ENCODE peak calls at places on chromosomes 13 and 19, in four cellular contexts. K is stomach, O is transverse colon, B is breast epithelium. C is an unnamed sample.

GRCh38 chr19:13026478-13026999 is 31.3 kb downstream of the NFIX start:
- DNase-seq in K (peak), B (no peak), O (peak), C (no peak)

GRCh38 chr19:2477732-2478191 is 1.8 kb downstream of the GADD45B start:
- DNase-seq in K (no peak), O (peak), B (no peak), C (no peak)

GRCh38 chr19:3503036-3503572 is 2.6 kb upstream of the DOHH start:
- DNase-seq in O (no peak), K (no peak), B (no peak), C (no peak)

GRCh38 chr13:30615851-30616311 is 1.8 kb upstream of the USPL1 start:
- DNase-seq in O (no peak), B (no peak), K (no peak), C (no peak)

GRCh38 chr13:28753208-28753892 is 34.6 kb upstream of the SLC46A3 start:
- DNase-seq in K (peak), B (peak), O (peak), C (no peak)

GRCh38 chr13:30932481-30933333 is at the start of gene TEX26:
- DNase-seq in B (no peak), K (no peak), O (no peak), C (no peak)

GRCh38 chr13:43543331-43543730 is 243.4 kb downstream of the ENOX1 start:
- DNase-seq in B (no peak), K (no peak), O (no peak), C (no peak)

GRCh38 chr19:47573076-47574026 is at the start of gene ZNF541:
- DNase-seq in B (peak), O (peak), K (peak), C (peak)

GRCh38 chr19:47351545-47351944 is 2.4 kb downstream of the DHX34 start:
- DNase-seq in B (no peak), O (no peak), K (no peak), C (no peak)

GRCh38 chr13:31725841-31726240 is 13.5 kb upstream of the RXFP2 start:
- DNase-seq in O (no peak), B (no peak), K (no peak), C (no peak)

GRCh38 chr13:37954191-37954590 is 84.6 kb upstream of the TRPC4 start:
- DNase-seq in O (no peak), K (no peak), B (no peak), C (no peak)

GRCh38 chr13:100941377-100941776 is 266.8 kb upstream of the TMTC4 start:
- DNase-seq in K (no peak), O (no peak), B (no peak), C (no peak)

GRCh38 chr13:100941811-100942361 is 267.3 kb upstream of the TMTC4 start:
- DNase-seq in O (no peak), K (no peak), B (no peak), C (no peak)

GRCh38 chr13:100946588-100946987 is 272.0 kb upstream of the TMTC4 start:
- DNase-seq in K (no peak), O (no peak), B (no peak), C (no peak)

GRCh38 chr13:100944791-100945345 is 270.3 kb upstream of the TMTC4 start:
- DNase-seq in O (no peak), K (no peak), B (no peak), C (no peak)
- TF ChIP-seq POLR2AphosphoS5 in O (no peak), K (no peak), B (no peak), C (no peak)

DNA sequence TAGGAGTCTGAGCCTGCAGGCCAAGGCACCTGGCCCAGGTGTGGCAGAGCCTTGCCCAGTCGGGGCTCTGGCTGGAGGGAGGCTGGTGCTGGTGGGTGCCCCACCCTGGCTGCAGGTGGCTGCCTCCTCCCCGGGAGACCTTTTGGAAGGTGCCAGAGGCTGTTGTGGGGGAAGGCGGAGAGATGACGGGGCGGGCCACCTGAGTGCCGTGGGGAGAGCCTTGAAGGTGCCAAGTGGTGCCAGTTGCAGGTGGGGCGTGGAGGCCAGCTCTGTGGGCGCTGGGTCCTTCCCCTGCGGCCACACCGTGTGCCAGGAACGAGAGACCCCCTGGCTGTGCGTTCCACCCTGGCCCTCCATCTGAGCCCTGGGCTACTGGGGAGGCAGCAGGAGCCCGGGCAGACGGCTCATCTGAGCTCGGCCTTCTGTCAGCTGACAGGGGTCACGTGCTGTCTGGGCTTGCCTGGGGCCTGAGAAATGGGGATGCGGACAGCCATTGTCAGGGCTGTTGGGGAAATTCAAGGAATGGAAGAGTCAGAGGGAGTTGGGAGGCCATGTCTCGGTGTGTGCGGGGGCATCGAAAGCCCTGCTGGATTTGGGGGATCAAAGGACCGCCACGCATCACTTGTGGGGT is 20.9 kb downstream of the CEBPA start:
- DNase-seq in K (no peak), O (no peak), B (no peak), C (no peak)
- TF ChIP-seq POLR2AphosphoS5 in K (no peak), O (no peak), B (no peak), C (no peak)

GRCh38 chr19:6536138-6536671 is 5.4 kb downstream of the TNFSF9 start:
- DNase-seq in K (peak), O (peak), B (peak), C (peak)
- TF ChIP-seq POLR2AphosphoS5 in K (no peak), O (no peak), B (no peak), C (peak)

GRCh38 chr19:802497-802887 is 5.2 kb downstream of the PTBP1 start:
- DNase-seq in B (no peak), K (no peak), O (no peak), C (no peak)

GRCh38 chr19:802888-803561 is 5.8 kb downstream of the PTBP1 start:
- DNase-seq in K (no peak), B (no peak), O (no peak), C (no peak)

GRCh38 chr19:800360-801029 is 3.2 kb downstream of the PTBP1 start:
- DNase-seq in K (peak), O (peak), B (peak), C (no peak)

GRCh38 chr19:801861-802496 is 4.7 kb downstream of the PTBP1 start:
- DNase-seq in K (peak), O (no peak), B (peak), C (no peak)

DNA sequence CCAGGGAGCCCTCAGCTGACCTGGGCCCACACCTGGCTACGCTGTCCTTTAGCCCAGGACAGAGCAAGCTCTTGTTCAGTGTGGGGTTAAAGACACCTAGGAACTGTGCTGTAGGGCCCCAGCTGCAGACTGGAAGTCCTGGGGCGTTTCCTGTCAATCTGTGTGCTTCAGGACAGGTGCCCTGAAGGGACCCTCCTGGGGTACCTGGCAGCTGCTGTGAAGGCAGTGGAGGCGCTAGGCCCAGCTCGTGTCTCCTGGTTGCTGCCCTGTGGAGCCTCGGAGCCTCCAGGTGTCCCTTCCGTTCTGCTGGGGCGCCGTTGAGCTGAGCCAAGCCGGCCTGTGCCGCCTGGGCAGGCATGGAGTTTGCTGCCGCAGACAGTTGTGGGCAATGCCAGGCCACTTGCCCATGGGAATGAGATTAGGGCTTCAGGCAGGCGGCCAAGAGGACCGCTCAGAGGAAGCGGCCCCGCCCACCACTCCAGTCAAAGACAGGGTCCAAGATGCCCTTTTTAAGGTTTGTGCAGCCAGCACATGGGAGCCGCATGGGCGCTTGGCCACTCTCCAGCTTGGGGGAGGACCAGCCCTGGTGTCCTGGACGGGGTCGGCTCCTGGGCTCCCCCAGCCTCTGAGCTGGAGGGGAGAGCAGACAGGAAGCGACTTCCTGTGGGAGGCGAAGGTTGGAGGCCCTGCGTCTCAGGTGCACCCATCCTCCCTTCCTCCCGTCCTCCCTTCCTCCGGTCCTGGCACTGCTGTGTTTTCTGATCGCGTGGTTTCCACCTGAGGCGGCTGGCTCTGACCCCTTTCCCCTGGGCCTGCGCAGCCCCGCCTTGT is 4.0 kb downstream of the PTBP1 start:
- DNase-seq in B (no peak), K (peak), O (peak), C (no peak)
- TF ChIP-seq POLR2AphosphoS5 in B (no peak), K (no peak), O (no peak), C (no peak)

GRCh38 chr19:10499550-10500246 is 3.5 kb downstream of the KEAP1 start:
- DNase-seq in B (no peak), K (no peak), O (no peak), C (no peak)
- TF ChIP-seq POLR2AphosphoS5 in B (no peak), K (no peak), O (no peak), C (no peak)

DNA sequence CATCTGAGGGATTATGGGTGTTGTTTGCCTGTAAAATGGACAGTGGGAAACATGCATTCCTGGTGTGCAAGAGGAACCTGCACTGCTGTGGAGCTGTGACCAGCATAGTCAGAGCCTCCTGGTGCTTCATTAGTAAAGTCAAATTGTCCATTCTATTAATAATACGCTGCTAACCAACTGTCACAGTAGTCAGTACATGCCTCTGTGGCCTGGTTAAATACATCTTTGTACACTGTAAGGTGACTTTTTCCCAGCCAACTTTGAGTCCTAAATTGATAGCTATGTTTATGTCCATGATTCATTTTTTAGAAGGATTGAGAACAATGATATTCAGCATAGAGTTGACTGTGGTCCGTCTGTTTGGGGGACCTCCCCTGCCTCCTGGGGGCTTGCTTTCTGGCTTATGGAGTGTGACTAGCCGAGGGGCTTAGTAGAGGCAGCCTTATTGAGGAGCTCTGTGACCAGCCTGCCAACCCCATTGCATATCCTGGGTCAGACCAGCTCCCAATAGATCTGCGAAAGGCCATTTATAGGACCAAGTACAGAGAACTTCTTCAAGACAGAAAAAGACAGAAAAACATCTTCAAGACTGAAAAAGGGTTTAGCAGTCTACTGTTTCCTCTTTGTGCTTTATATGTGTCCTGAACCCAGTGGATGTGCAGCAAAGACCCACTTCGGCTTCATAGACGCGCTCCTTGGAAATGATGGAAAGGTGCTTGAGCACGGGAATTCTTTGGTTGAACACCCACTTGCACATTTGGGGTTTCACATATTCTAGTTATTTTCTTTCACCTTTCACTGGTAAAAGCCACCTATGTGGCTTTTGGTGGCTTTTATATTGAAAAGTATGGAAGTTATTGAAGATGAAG is 4.3 kb downstream of the GPR183 start:
- DNase-seq in B (no peak), O (no peak), K (no peak), C (no peak)
- TF ChIP-seq POLR2AphosphoS5 in B (no peak), O (no peak), K (no peak), C (peak)

GRCh38 chr13:97279913-97280312 is 57.8 kb downstream of the MBNL2 start:
- DNase-seq in K (no peak), O (no peak), B (no peak), C (no peak)
- TF ChIP-seq POLR2AphosphoS5 in K (no peak), O (peak), B (no peak), C (no peak)

GRCh38 chr13:42271337-42272114 is 426 bp upstream of the AKAP11 start:
- DNase-seq in B (peak), O (peak), K (peak), C (peak)
- TF ChIP-seq POLR2AphosphoS5 in B (peak), O (no peak), K (peak), C (no peak)